ENCODE peak calls at places on chromosomes 3 and 15, in seven cellular contexts. One of them, this sample, is unnamed.

GRCh38 chr3:123342631-123343080 is 106.2 kb downstream of the ADCY5 start:
- DNase-seq in K562: no peak
- DNase-seq in osteoblast: no peak
- DNase-seq in upper lobe of right lung: peak; percentile 54
- DNase-seq in effector memory CD4-positive, alpha-beta T cell: no peak
- DNase-seq in PC-9: no peak
- DNase-seq in breast epithelium: peak; percentile 27
- DNase-seq in this sample: peak; percentile 56

GRCh38 chr3:182940266-182940808 is 40.0 kb downstream of the DCUN1D1 start:
- DNase-seq in K562: no peak
- DNase-seq in osteoblast: no peak
- DNase-seq in upper lobe of right lung: no peak
- DNase-seq in effector memory CD4-positive, alpha-beta T cell: no peak
- DNase-seq in PC-9: no peak
- DNase-seq in breast epithelium: no peak
- DNase-seq in this sample: no peak

GRCh38 chr3:169894110-169894509 is 17.3 kb upstream of the SAMD7 start:
- DNase-seq in K562: no peak
- DNase-seq in osteoblast: no peak
- DNase-seq in upper lobe of right lung: no peak
- DNase-seq in effector memory CD4-positive, alpha-beta T cell: no peak
- DNase-seq in PC-9: no peak
- DNase-seq in breast epithelium: no peak
- DNase-seq in this sample: no peak

GRCh38 chr3:99699841-99700240 is 61.4 kb downstream of the COL8A1 start:
- DNase-seq in K562: no peak
- DNase-seq in osteoblast: peak; percentile 61
- DNase-seq in upper lobe of right lung: no peak
- DNase-seq in effector memory CD4-positive, alpha-beta T cell: no peak
- DNase-seq in PC-9: no peak
- DNase-seq in breast epithelium: no peak
- DNase-seq in this sample: no peak

GRCh38 chr3:27596334-27596841 is 112.2 kb upstream of the SLC4A7 start:
- DNase-seq in K562: no peak
- DNase-seq in osteoblast: no peak
- DNase-seq in upper lobe of right lung: no peak
- DNase-seq in effector memory CD4-positive, alpha-beta T cell: no peak
- DNase-seq in PC-9: no peak
- DNase-seq in breast epithelium: no peak
- DNase-seq in this sample: no peak

GRCh38 chr15:76158250-76158649 is 98.5 kb downstream of the TMEM266 start:
- DNase-seq in K562: no peak
- DNase-seq in osteoblast: no peak
- DNase-seq in upper lobe of right lung: no peak
- DNase-seq in effector memory CD4-positive, alpha-beta T cell: no peak
- DNase-seq in PC-9: no peak
- DNase-seq in breast epithelium: no peak
- DNase-seq in this sample: no peak

GRCh38 chr15:37806808-37807207 is 127.6 kb upstream of the TMCO5A start:
- DNase-seq in K562: no peak
- DNase-seq in osteoblast: no peak
- DNase-seq in upper lobe of right lung: no peak
- DNase-seq in effector memory CD4-positive, alpha-beta T cell: no peak
- DNase-seq in PC-9: no peak
- DNase-seq in breast epithelium: no peak
- DNase-seq in this sample: no peak

GRCh38 chr3:98978068-98978811 is 76.7 kb upstream of the DCBLD2 start:
- DNase-seq in K562: no peak
- DNase-seq in osteoblast: peak; percentile 9
- DNase-seq in upper lobe of right lung: no peak
- DNase-seq in effector memory CD4-positive, alpha-beta T cell: no peak
- DNase-seq in PC-9: no peak
- DNase-seq in breast epithelium: no peak
- DNase-seq in this sample: no peak

GRCh38 chr3:146626384-146627122 is 21.4 kb upstream of the PLSCR5 start:
- DNase-seq in K562: no peak
- DNase-seq in osteoblast: no peak
- DNase-seq in upper lobe of right lung: no peak
- DNase-seq in effector memory CD4-positive, alpha-beta T cell: no peak
- DNase-seq in PC-9: no peak
- DNase-seq in breast epithelium: no peak
- DNase-seq in this sample: no peak

GRCh38 chr3:146625117-146625775 is 20.1 kb upstream of the PLSCR5 start:
- DNase-seq in K562: no peak
- DNase-seq in osteoblast: no peak
- DNase-seq in upper lobe of right lung: no peak
- DNase-seq in effector memory CD4-positive, alpha-beta T cell: no peak
- DNase-seq in PC-9: no peak
- DNase-seq in breast epithelium: no peak
- DNase-seq in this sample: no peak
- H3K4me3 ChIP-seq in K562: no peak overlapping the region
- H3K4me3 ChIP-seq in osteoblast: peak overlapping the region; percentile 27
- H3K4me3 ChIP-seq in upper lobe of right lung: peak overlapping the region; percentile 33
- H3K4me3 ChIP-seq in effector memory CD4-positive, alpha-beta T cell: no peak overlapping the region
- H3K4me3 ChIP-seq in PC-9: peak overlapping the region; percentile 37
- H3K4me3 ChIP-seq in breast epithelium: peak overlapping the region; percentile 36
- H3K4me3 ChIP-seq in this sample: peak overlapping the region; percentile 56

DNA sequence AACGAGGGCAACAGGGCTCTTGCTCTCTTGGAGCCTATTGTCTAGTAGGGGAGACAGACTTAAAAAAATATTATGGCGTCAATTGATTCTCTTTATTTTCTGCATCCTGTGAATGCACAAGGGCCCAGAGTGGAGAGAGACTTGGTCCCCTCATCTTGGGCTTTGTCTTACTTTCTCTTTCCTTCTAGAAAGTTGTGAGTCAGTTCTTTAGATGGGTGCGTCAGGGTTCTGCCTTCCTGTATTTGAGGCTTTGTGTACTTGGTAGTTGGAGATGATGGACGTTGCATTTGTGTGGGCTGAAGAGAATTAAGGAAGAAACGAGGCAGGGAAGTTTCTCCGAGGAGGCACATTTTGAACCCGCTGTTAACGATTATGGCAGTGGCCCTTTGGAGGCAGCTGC is 52.9 kb downstream of the CACNA1D start:
- DNase-seq in K562: no peak
- DNase-seq in osteoblast: no peak
- DNase-seq in upper lobe of right lung: no peak
- DNase-seq in effector memory CD4-positive, alpha-beta T cell: no peak
- DNase-seq in PC-9: no peak
- DNase-seq in breast epithelium: no peak
- DNase-seq in this sample: no peak
- H3K4me1 ChIP-seq in K562: no peaks in the 10 kb centered on the region
- H3K4me1 ChIP-seq in osteoblast: no peaks in the 10 kb centered on the region
- H3K4me1 ChIP-seq in upper lobe of right lung: no peaks in the 10 kb centered on the region
- H3K4me1 ChIP-seq in effector memory CD4-positive, alpha-beta T cell: no peaks in the 10 kb centered on the region
- H3K4me1 ChIP-seq in PC-9: no peaks in the 10 kb centered on the region
- H3K4me1 ChIP-seq in breast epithelium: no peaks in the 10 kb centered on the region
- H3K4me1 ChIP-seq in this sample: peaks cover 2% of the 10 kb centered on the region

GRCh38 chr3:14297305-14297704 is 105.1 kb upstream of the SLC6A6 start:
- DNase-seq in K562: no peak
- DNase-seq in osteoblast: peak; percentile 19
- DNase-seq in upper lobe of right lung: no peak
- DNase-seq in effector memory CD4-positive, alpha-beta T cell: no peak
- DNase-seq in PC-9: no peak
- DNase-seq in breast epithelium: no peak
- DNase-seq in this sample: no peak
- H3K27me3 ChIP-seq in K562: no peaks in the 10 kb centered on the region
- H3K27me3 ChIP-seq in osteoblast: peaks cover 10% of the 10 kb centered on the region
- H3K27me3 ChIP-seq in upper lobe of right lung: no peaks in the 10 kb centered on the region
- H3K27me3 ChIP-seq in effector memory CD4-positive, alpha-beta T cell: no peaks in the 10 kb centered on the region
- H3K27me3 ChIP-seq in PC-9: no peaks in the 10 kb centered on the region
- H3K27me3 ChIP-seq in breast epithelium: no peaks in the 10 kb centered on the region
- H3K27me3 ChIP-seq in this sample: peaks cover 12% of the 10 kb centered on the region

GRCh38 chr15:64599716-64600115 is 139.3 kb downstream of the ZNF609 start:
- DNase-seq in K562: no peak
- DNase-seq in osteoblast: no peak
- DNase-seq in upper lobe of right lung: no peak
- DNase-seq in effector memory CD4-positive, alpha-beta T cell: no peak
- DNase-seq in PC-9: no peak
- DNase-seq in breast epithelium: no peak
- DNase-seq in this sample: no peak

GRCh38 chr15:64599226-64599625 is 138.8 kb downstream of the ZNF609 start:
- DNase-seq in K562: no peak
- DNase-seq in osteoblast: no peak
- DNase-seq in upper lobe of right lung: no peak
- DNase-seq in effector memory CD4-positive, alpha-beta T cell: no peak
- DNase-seq in PC-9: no peak
- DNase-seq in breast epithelium: no peak
- DNase-seq in this sample: no peak

GRCh38 chr15:64600794-64601193 is 140.4 kb downstream of the ZNF609 start:
- DNase-seq in K562: no peak
- DNase-seq in osteoblast: no peak
- DNase-seq in upper lobe of right lung: no peak
- DNase-seq in effector memory CD4-positive, alpha-beta T cell: no peak
- DNase-seq in PC-9: no peak
- DNase-seq in breast epithelium: no peak
- DNase-seq in this sample: no peak

GRCh38 chr15:64596701-64597468 is 136.5 kb downstream of the ZNF609 start:
- DNase-seq in K562: no peak
- DNase-seq in osteoblast: peak; percentile 69
- DNase-seq in upper lobe of right lung: no peak
- DNase-seq in effector memory CD4-positive, alpha-beta T cell: no peak
- DNase-seq in PC-9: no peak
- DNase-seq in breast epithelium: no peak
- DNase-seq in this sample: no peak

DNA sequence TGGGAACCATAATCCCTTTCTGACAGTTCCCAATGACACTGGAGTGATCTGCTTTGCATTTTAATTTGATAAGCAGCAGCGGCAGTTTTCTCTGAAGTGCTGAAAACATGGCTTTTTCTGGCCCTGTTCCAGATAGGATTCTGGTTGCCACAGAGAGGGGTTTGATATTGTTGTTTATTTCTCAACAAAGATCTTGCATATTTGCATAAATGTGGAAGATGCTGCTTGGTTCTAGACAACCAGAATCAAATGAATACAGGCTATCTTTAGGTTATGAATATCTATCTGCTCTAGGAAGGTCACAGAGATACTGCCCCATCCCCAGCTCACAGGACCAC is 137.1 kb downstream of the ZNF609 start:
- DNase-seq in K562: no peak
- DNase-seq in osteoblast: no peak
- DNase-seq in upper lobe of right lung: no peak
- DNase-seq in effector memory CD4-positive, alpha-beta T cell: no peak
- DNase-seq in PC-9: no peak
- DNase-seq in breast epithelium: no peak
- DNase-seq in this sample: no peak
- H3K4me3 ChIP-seq in K562: no peak overlapping the region
- H3K4me3 ChIP-seq in osteoblast: no peak overlapping the region
- H3K4me3 ChIP-seq in upper lobe of right lung: no peak overlapping the region
- H3K4me3 ChIP-seq in effector memory CD4-positive, alpha-beta T cell: peak overlapping the region; percentile 51
- H3K4me3 ChIP-seq in PC-9: no peak overlapping the region
- H3K4me3 ChIP-seq in breast epithelium: no peak overlapping the region
- H3K4me3 ChIP-seq in this sample: no peak overlapping the region

DNA sequence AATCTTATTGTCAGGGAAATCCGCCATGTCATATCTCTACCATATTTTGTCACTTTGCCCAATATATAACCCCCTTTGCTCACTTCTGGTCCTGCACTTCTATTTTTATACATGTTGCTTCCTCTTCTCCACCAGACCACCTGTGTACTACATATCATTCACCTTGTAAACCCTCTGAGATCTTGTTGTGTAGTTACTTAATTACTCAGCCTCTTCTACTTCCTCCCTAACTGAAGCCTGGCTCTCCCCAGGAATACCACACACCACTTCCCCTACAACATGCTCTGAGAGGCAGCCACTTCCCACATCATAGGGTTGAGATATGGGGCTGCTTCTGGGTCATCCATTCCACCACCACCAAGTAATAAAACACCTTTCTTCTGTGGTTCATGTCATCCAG is 10.0 kb downstream of the HEXA start:
- DNase-seq in K562: no peak
- DNase-seq in osteoblast: no peak
- DNase-seq in upper lobe of right lung: no peak
- DNase-seq in effector memory CD4-positive, alpha-beta T cell: peak; percentile 7
- DNase-seq in PC-9: no peak
- DNase-seq in breast epithelium: no peak
- DNase-seq in this sample: no peak
- H3K4me1 ChIP-seq in K562: no peaks in the 10 kb centered on the region
- H3K4me1 ChIP-seq in osteoblast: no peaks in the 10 kb centered on the region
- H3K4me1 ChIP-seq in upper lobe of right lung: peaks cover 15% of the 10 kb centered on the region
- H3K4me1 ChIP-seq in effector memory CD4-positive, alpha-beta T cell: peaks cover 6% of the 10 kb centered on the region
- H3K4me1 ChIP-seq in PC-9: no peaks in the 10 kb centered on the region
- H3K4me1 ChIP-seq in breast epithelium: no peaks in the 10 kb centered on the region
- H3K4me1 ChIP-seq in this sample: peaks cover 47% of the 10 kb centered on the region

GRCh38 chr3:16885588-16885903 is 791 bp downstream of the PLCL2 start:
- DNase-seq in K562: no peak
- DNase-seq in osteoblast: no peak
- DNase-seq in upper lobe of right lung: no peak
- DNase-seq in effector memory CD4-positive, alpha-beta T cell: no peak
- DNase-seq in PC-9: no peak
- DNase-seq in breast epithelium: no peak
- DNase-seq in this sample: no peak
- H3K27me3 ChIP-seq in K562: peaks cover 29% of the 10 kb centered on the region
- H3K27me3 ChIP-seq in osteoblast: no peaks in the 10 kb centered on the region
- H3K27me3 ChIP-seq in upper lobe of right lung: no peaks in the 10 kb centered on the region
- H3K27me3 ChIP-seq in effector memory CD4-positive, alpha-beta T cell: no peaks in the 10 kb centered on the region
- H3K27me3 ChIP-seq in PC-9: no peaks in the 10 kb centered on the region
- H3K27me3 ChIP-seq in breast epithelium: no peaks in the 10 kb centered on the region
- H3K27me3 ChIP-seq in this sample: no peaks in the 10 kb centered on the region

DNA sequence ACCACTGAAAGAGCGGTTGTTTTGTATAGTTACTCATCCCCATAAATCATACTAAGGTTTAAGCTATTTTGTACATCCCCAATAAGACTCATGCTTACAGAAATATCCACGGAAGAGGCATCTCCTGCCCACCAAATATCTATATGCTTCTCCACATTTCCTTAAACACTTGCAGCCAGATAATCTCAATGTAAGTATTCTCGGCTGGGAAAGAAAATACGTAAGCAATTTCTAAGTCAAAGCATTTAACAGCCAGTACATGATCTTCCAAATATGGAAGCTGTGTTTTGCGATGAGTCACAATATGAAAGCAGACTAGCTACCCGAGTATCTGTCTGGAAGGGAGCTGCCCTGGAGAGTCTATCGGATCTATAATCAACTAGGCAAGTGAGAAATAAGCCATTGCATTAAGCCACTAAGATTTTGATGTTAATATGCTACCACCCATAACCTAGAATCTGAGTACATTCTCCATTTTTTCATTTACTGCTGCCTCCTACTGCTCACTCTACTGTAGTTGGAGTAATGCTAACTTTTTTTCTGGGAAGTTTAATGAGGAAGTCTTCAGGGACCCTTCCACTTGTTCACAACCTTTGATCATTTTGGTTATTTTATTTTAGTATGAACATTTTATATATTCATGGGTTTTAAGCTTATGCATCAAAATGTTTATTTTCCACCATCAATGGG is 26.9 kb upstream of the ZMAT3 start:
- DNase-seq in K562: peak; percentile 27
- DNase-seq in osteoblast: peak; percentile 83
- DNase-seq in upper lobe of right lung: no peak
- DNase-seq in effector memory CD4-positive, alpha-beta T cell: no peak
- DNase-seq in PC-9: no peak
- DNase-seq in breast epithelium: no peak
- DNase-seq in this sample: no peak
- H3K4me3 ChIP-seq in K562: peak overlapping the region; percentile 1
- H3K4me3 ChIP-seq in osteoblast: peak overlapping the region; percentile 66
- H3K4me3 ChIP-seq in upper lobe of right lung: no peak overlapping the region
- H3K4me3 ChIP-seq in effector memory CD4-positive, alpha-beta T cell: no peak overlapping the region
- H3K4me3 ChIP-seq in PC-9: no peak overlapping the region
- H3K4me3 ChIP-seq in breast epithelium: no peak overlapping the region
- H3K4me3 ChIP-seq in this sample: no peak overlapping the region